ENCODE peak calls at places on chromosomes 4 and X, in five cellular contexts. N, X, L, K and Y are unnamed samples.

GRCh38 chr4:164772076-164772475 is 18.1 kb downstream of the SMIM31 start:
- DNase-seq in N (no peak), X (no peak), L (no peak), K (no peak), Y (no peak)

GRCh38 chrX:135632353-135632752 is 81.1 kb upstream of the CT45A1 start:
- DNase-seq in N (peak), X (no peak), L (no peak), K (no peak), Y (peak)

GRCh38 chrX:1558761-1559468 is 21.9 kb upstream of the P2RY8 start:
- DNase-seq in N (no peak), X (no peak), L (no peak), K (no peak), Y (no peak)

GRCh38 chrX:137999542-137999941 is 433.6 kb downstream of the ZIC3 start:
- DNase-seq in N (no peak), X (no peak), L (no peak), K (no peak), Y (no peak)

GRCh38 chr4:25358515-25359275 is 18.4 kb upstream of the ANAPC4 start:
- DNase-seq in N (no peak), X (no peak), L (no peak), K (no peak), Y (peak)

GRCh38 chrX:75211976-75212375 is 55.9 kb upstream of the ABCB7 start:
- DNase-seq in N (no peak), X (no peak), L (no peak), K (no peak), Y (no peak)

GRCh38 chr4:156829194-156829593 is 142.4 kb downstream of the PDGFC start:
- DNase-seq in N (no peak), X (no peak), L (peak), K (no peak), Y (no peak)

GRCh38 chrX:23756165-23756564 is 13.1 kb upstream of the ACOT9 start:
- DNase-seq in N (peak), X (peak), L (peak), K (peak), Y (peak)

GRCh38 chr4:73669410-73670183 is 49.4 kb upstream of the RASSF6 start:
- DNase-seq in N (no peak), X (no peak), L (no peak), K (no peak), Y (no peak)

GRCh38 chr4:186227221-186227620 is at the start of gene KLKB1:
- DNase-seq in N (no peak), X (no peak), L (no peak), K (no peak), Y (no peak)

GRCh38 chr4:73446336-73446938 is 10.4 kb downstream of the AFP start:
- DNase-seq in N (no peak), X (peak), L (peak), K (peak), Y (peak)

GRCh38 chr4:80307183-80307735 is 28.3 kb upstream of the CFAP299 start:
- DNase-seq in N (no peak), X (no peak), L (peak), K (no peak), Y (no peak)

GRCh38 chr4:2598661-2599654 is 62.5 kb downstream of the FAM193A start:
- DNase-seq in N (peak), X (no peak), L (no peak), K (peak), Y (peak)

GRCh38 chrX:37314526-37314925 is 34.6 kb upstream of the PRRG1 start:
- DNase-seq in N (no peak), X (no peak), L (peak), K (no peak), Y (no peak)

GRCh38 chrX:39848900-39849299 is 248.9 kb downstream of the BCOR start:
- DNase-seq in N (no peak), X (no peak), L (peak), K (no peak), Y (no peak)

DNA sequence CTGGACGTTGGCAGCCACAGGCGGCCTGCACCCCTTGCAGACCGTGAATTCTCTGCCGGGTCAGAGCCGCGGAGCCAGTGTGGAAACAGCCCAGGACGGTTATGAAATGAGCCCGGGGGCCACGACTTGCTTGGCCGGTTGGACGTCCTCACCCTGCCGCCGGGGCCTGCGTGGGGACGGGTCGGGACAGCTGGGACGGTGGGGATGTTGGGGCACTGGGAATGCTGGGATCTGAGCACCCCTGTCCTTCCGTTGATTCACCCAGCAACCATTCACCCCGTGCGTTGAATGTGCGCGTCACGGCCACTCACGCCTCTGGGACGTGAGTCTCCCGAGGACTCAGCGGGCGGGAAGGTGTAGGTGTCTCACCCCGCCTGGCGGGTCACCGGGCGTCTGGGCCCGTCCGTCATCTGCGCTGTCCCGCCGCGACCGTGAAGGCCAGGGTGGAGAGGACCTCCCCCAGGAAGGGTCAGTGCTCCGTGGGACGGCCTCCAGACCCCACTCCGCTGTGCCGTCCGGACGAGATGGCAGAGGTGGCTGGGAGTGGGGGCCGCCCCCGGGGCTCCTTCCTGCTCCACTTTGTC is 4.5 kb upstream of the PLCXD1 start:
- DNase-seq in N (no peak), X (peak), L (peak), K (peak), Y (no peak)
- H3K4me2 ChIP-seq in N (peak), X (peak), L (peak), K (peak), Y (peak)

DNA sequence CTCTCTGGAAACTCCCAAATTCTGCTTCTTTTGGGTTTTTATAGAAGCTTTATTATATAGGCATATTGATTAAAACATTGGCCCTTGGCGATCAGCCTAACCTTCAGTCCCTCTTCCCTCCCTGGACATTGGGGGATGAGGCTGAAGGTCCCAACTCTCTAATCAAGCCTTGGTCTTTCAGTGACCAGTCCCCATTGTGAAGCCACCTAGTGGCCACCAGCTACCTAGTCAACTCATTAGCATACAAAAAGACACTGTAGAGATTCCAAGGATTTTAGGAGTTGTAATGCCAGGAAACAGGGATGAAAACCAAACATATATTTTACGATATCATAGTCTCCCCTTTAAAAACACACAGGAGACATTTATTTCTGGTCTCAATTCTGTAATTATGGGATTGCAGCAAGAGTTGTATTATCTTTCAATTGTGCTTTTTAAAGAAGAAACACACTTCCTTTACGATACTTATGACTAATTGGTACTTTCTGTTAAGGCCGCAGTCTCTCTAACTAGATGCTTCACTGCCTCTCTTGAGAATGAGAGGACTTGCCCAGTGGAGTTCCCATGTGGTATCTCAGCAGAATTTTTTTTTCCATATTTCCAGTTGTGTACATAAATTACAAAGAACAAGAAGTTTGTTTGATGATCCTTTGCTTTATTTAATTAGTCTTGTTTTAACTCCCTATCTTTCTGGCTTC is 58.2 kb downstream of the WDR17 start:
- DNase-seq in N (peak), X (no peak), L (peak), K (peak), Y (peak)
- H3K4me2 ChIP-seq in N (peak), X (no peak), L (no peak), K (no peak), Y (no peak)

GRCh38 chr4:71187399-71188196 is 151.2 kb upstream of the SLC4A4 start:
- DNase-seq in N (no peak), X (peak), L (peak), K (no peak), Y (no peak)
- H3K4me2 ChIP-seq in N (peak), X (peak), L (peak), K (peak), Y (no peak)

GRCh38 chrX:70554523-70554922 is 109.9 kb downstream of the DLG3 start:
- DNase-seq in N (no peak), X (no peak), L (peak), K (no peak), Y (no peak)
- H3K4me2 ChIP-seq in N (no peak), X (no peak), L (no peak), K (no peak), Y (no peak)

DNA sequence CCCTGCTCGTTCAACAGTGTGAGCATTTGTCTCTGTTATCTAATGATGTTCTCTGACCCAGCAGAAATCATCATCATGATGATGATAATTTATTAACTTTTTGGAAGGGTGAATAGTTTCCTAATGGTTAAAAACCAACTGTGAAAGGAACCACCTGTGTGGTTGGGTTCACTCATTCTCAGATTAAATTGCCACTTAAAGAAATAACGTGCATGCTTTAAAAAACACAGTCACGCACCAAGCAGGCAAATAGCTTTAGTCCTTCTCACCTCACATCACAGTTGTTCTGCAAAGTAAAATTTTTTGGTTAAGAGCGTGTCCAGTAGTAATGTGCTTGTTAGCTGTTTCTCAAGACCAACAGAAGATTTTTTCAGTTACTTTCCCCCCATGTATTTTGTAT is 19.8 kb upstream of the CLDN34 start:
- DNase-seq in N (no peak), X (no peak), L (no peak), K (no peak), Y (no peak)
- H3K4me2 ChIP-seq in N (no peak), X (no peak), L (no peak), K (no peak), Y (no peak)

DNA sequence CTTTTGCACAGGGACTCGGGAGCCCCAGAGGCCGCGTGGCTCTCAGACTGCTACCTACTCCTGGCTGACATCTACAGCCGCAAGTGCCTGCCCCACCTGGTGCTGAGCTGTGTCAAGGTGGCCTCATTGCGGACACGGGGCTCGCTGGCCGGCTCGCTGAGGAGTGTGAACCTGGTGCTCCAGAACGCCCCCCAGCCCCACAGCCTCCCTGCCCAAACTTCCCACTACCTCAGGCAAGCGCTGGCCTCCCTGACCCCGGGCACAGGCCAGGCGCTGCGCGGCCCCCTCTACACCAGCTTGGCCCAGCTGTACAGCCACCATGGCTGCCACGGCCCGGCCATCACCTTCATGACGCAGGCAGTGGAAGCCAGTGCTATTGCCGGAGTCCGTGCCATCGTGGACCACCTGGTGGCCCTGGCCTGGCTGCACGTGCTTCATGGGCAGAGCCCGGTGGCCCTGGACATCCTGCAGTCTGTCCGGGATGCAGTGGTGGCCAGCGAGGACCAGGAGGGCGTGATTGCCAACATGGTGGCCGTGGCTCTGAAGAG is 28.8 kb downstream of the SH3TC1 start:
- DNase-seq in N (no peak), X (no peak), L (no peak), K (no peak), Y (no peak)
- H3K4me2 ChIP-seq in N (peak), X (peak), L (no peak), K (no peak), Y (peak)